ENCODE peak calls at places on chromosome 2, in six cellular contexts. One of them, this sample, is unnamed.

GRCh38 chr2:239462671-239463506 is 62.1 kb upstream of the HDAC4 start:
- DNase-seq in aorta: peak
- DNase-seq in CD8-positive, alpha-beta T cell: no peak
- DNase-seq in tibial artery: no peak
- DNase-seq in IMR-90: no peak
- DNase-seq in foreskin keratinocyte: no peak
- DNase-seq in this sample: no peak

GRCh38 chr2:240789501-240790369 is 30.3 kb downstream of the KIF1A start:
- DNase-seq in foreskin keratinocyte: no peak
- DNase-seq in IMR-90: no peak
- DNase-seq in CD8-positive, alpha-beta T cell: no peak
- DNase-seq in tibial artery: no peak
- DNase-seq in aorta: peak
- DNase-seq in this sample: no peak

GRCh38 chr2:199228887-199229819 is 228.6 kb downstream of the SATB2 start:
- DNase-seq in CD8-positive, alpha-beta T cell: no peak
- DNase-seq in tibial artery: no peak
- DNase-seq in IMR-90: peak
- DNase-seq in aorta: no peak
- DNase-seq in foreskin keratinocyte: peak
- DNase-seq in this sample: no peak

GRCh38 chr2:144678741-144679140 is 158.8 kb upstream of the ZEB2 start:
- DNase-seq in CD8-positive, alpha-beta T cell: no peak
- DNase-seq in tibial artery: no peak
- DNase-seq in IMR-90: no peak
- DNase-seq in aorta: no peak
- DNase-seq in foreskin keratinocyte: no peak
- DNase-seq in this sample: no peak

GRCh38 chr2:40169430-40169829 is 282.5 kb downstream of the SLC8A1 start:
- DNase-seq in tibial artery: no peak
- DNase-seq in aorta: no peak
- DNase-seq in IMR-90: peak
- DNase-seq in foreskin keratinocyte: peak
- DNase-seq in CD8-positive, alpha-beta T cell: no peak
- DNase-seq in this sample: no peak

GRCh38 chr2:218291934-218292699 is at the start of gene TMBIM1:
- DNase-seq in aorta: peak
- DNase-seq in foreskin keratinocyte: no peak
- DNase-seq in tibial artery: peak
- DNase-seq in CD8-positive, alpha-beta T cell: peak
- DNase-seq in IMR-90: peak
- DNase-seq in this sample: peak

GRCh38 chr2:18282026-18282425 is 278.4 kb downstream of the RDH14 start:
- DNase-seq in aorta: no peak
- DNase-seq in IMR-90: no peak
- DNase-seq in foreskin keratinocyte: peak
- DNase-seq in tibial artery: no peak
- DNase-seq in CD8-positive, alpha-beta T cell: no peak
- DNase-seq in this sample: no peak

GRCh38 chr2:106030287-106031268 is 163.5 kb downstream of the UXS1 start:
- DNase-seq in IMR-90: peak
- DNase-seq in CD8-positive, alpha-beta T cell: no peak
- DNase-seq in foreskin keratinocyte: peak
- DNase-seq in aorta: no peak
- DNase-seq in tibial artery: peak
- DNase-seq in this sample: no peak

GRCh38 chr2:214830794-214831346 is 21.4 kb upstream of the BARD1 start:
- DNase-seq in IMR-90: peak
- DNase-seq in foreskin keratinocyte: no peak
- DNase-seq in aorta: no peak
- DNase-seq in CD8-positive, alpha-beta T cell: no peak
- DNase-seq in tibial artery: no peak
- DNase-seq in this sample: no peak

GRCh38 chr2:213187833-213188532 is 36.6 kb upstream of the IKZF2 start:
- DNase-seq in tibial artery: no peak
- DNase-seq in aorta: no peak
- DNase-seq in foreskin keratinocyte: peak
- DNase-seq in CD8-positive, alpha-beta T cell: no peak
- DNase-seq in IMR-90: peak
- DNase-seq in this sample: no peak

GRCh38 chr2:98870516-98871158 is 65.4 kb downstream of the CRACDL start:
- DNase-seq in tibial artery: no peak
- DNase-seq in CD8-positive, alpha-beta T cell: no peak
- DNase-seq in aorta: no peak
- DNase-seq in IMR-90: no peak
- DNase-seq in foreskin keratinocyte: no peak
- DNase-seq in this sample: no peak

GRCh38 chr2:218501665-218502064 is 66.5 kb downstream of the USP37 start:
- DNase-seq in aorta: no peak
- DNase-seq in tibial artery: no peak
- DNase-seq in IMR-90: peak
- DNase-seq in CD8-positive, alpha-beta T cell: no peak
- DNase-seq in foreskin keratinocyte: no peak
- DNase-seq in this sample: no peak

GRCh38 chr2:160168878-160169277 is 31.2 kb downstream of the ITGB6 start:
- DNase-seq in foreskin keratinocyte: no peak
- DNase-seq in tibial artery: no peak
- DNase-seq in CD8-positive, alpha-beta T cell: no peak
- DNase-seq in IMR-90: no peak
- DNase-seq in aorta: no peak
- DNase-seq in this sample: no peak

GRCh38 chr2:46058140-46058539 is 239.1 kb upstream of the EPAS1 start:
- DNase-seq in aorta: no peak
- DNase-seq in CD8-positive, alpha-beta T cell: no peak
- DNase-seq in tibial artery: no peak
- DNase-seq in foreskin keratinocyte: no peak
- DNase-seq in IMR-90: no peak
- DNase-seq in this sample: no peak

GRCh38 chr2:176931588-176932563 is 280.7 kb upstream of the HNRNPA3 start:
- DNase-seq in aorta: no peak
- DNase-seq in CD8-positive, alpha-beta T cell: no peak
- DNase-seq in tibial artery: no peak
- DNase-seq in IMR-90: no peak
- DNase-seq in foreskin keratinocyte: peak
- DNase-seq in this sample: no peak

GRCh38 chr2:71930073-71930681 is 217.5 kb downstream of the CYP26B1 start:
- DNase-seq in IMR-90: no peak
- DNase-seq in foreskin keratinocyte: no peak
- DNase-seq in aorta: no peak
- DNase-seq in CD8-positive, alpha-beta T cell: no peak
- DNase-seq in tibial artery: no peak
- DNase-seq in this sample: no peak

GRCh38 chr2:1727101-1727771 is 17.1 kb downstream of the PXDN start:
- DNase-seq in aorta: peak
- DNase-seq in CD8-positive, alpha-beta T cell: no peak
- DNase-seq in foreskin keratinocyte: no peak
- DNase-seq in IMR-90: peak
- DNase-seq in tibial artery: peak
- DNase-seq in this sample: no peak

GRCh38 chr2:31018280-31018679 is 120.0 kb downstream of the GALNT14 start:
- DNase-seq in aorta: no peak
- DNase-seq in IMR-90: no peak
- DNase-seq in CD8-positive, alpha-beta T cell: no peak
- DNase-seq in foreskin keratinocyte: no peak
- DNase-seq in tibial artery: no peak
- DNase-seq in this sample: no peak

GRCh38 chr2:171318463-171318934 is 115.3 kb downstream of the METTL8 start:
- DNase-seq in aorta: no peak
- DNase-seq in CD8-positive, alpha-beta T cell: no peak
- DNase-seq in tibial artery: no peak
- DNase-seq in IMR-90: peak
- DNase-seq in foreskin keratinocyte: no peak
- DNase-seq in this sample: peak

GRCh38 chr2:38690499-38691420 is 24.8 kb downstream of the GALM start:
- DNase-seq in foreskin keratinocyte: peak
- DNase-seq in CD8-positive, alpha-beta T cell: no peak
- DNase-seq in IMR-90: peak
- DNase-seq in aorta: no peak
- DNase-seq in tibial artery: no peak
- DNase-seq in this sample: no peak

GRCh38 chr2:72681016-72681995 is 144.5 kb downstream of the EXOC6B start:
- DNase-seq in CD8-positive, alpha-beta T cell: no peak
- DNase-seq in tibial artery: no peak
- DNase-seq in foreskin keratinocyte: no peak
- DNase-seq in IMR-90: peak
- DNase-seq in aorta: no peak
- DNase-seq in this sample: no peak

GRCh38 chr2:109438773-109439191 is 175.0 kb downstream of the SEPTIN10 start:
- DNase-seq in aorta: peak
- DNase-seq in CD8-positive, alpha-beta T cell: no peak
- DNase-seq in tibial artery: peak
- DNase-seq in foreskin keratinocyte: no peak
- DNase-seq in IMR-90: peak
- DNase-seq in this sample: no peak

GRCh38 chr2:158191076-158191566 is 89.4 kb downstream of the UPP2 start:
- DNase-seq in aorta: no peak
- DNase-seq in foreskin keratinocyte: no peak
- DNase-seq in IMR-90: no peak
- DNase-seq in CD8-positive, alpha-beta T cell: no peak
- DNase-seq in tibial artery: no peak
- DNase-seq in this sample: no peak

GRCh38 chr2:43407826-43408783 is 181.7 kb upstream of the ZFP36L2 start:
- DNase-seq in aorta: no peak
- DNase-seq in tibial artery: no peak
- DNase-seq in IMR-90: peak
- DNase-seq in foreskin keratinocyte: no peak
- DNase-seq in CD8-positive, alpha-beta T cell: no peak
- DNase-seq in this sample: no peak

GRCh38 chr2:28206786-28207185 is 185.9 kb upstream of the FOSL2 start:
- DNase-seq in IMR-90: no peak
- DNase-seq in foreskin keratinocyte: no peak
- DNase-seq in tibial artery: no peak
- DNase-seq in CD8-positive, alpha-beta T cell: no peak
- DNase-seq in aorta: no peak
- DNase-seq in this sample: no peak

GRCh38 chr2:65227035-65227470 is 578 bp upstream of the ACTR2 start:
- DNase-seq in foreskin keratinocyte: no peak
- DNase-seq in CD8-positive, alpha-beta T cell: no peak
- DNase-seq in IMR-90: no peak
- DNase-seq in aorta: no peak
- DNase-seq in tibial artery: no peak
- DNase-seq in this sample: no peak

GRCh38 chr2:16716944-16717343 is 51.3 kb upstream of the CYRIA start:
- DNase-seq in foreskin keratinocyte: no peak
- DNase-seq in CD8-positive, alpha-beta T cell: no peak
- DNase-seq in tibial artery: peak
- DNase-seq in IMR-90: no peak
- DNase-seq in aorta: peak
- DNase-seq in this sample: no peak
- H3K27ac ChIP-seq in foreskin keratinocyte: no peak
- H3K27ac ChIP-seq in CD8-positive, alpha-beta T cell: no peak
- H3K27ac ChIP-seq in tibial artery: no peak
- H3K27ac ChIP-seq in IMR-90: no peak
- H3K27ac ChIP-seq in aorta: no peak
- H3K27ac ChIP-seq in this sample: no peak

GRCh38 chr2:127066942-127067341 is 40.0 kb downstream of the BIN1 start:
- DNase-seq in aorta: peak
- DNase-seq in CD8-positive, alpha-beta T cell: no peak
- DNase-seq in tibial artery: peak
- DNase-seq in foreskin keratinocyte: no peak
- DNase-seq in IMR-90: peak
- DNase-seq in this sample: no peak

GRCh38 chr2:127063701-127064590 is 43.0 kb downstream of the BIN1 start:
- DNase-seq in tibial artery: no peak
- DNase-seq in CD8-positive, alpha-beta T cell: no peak
- DNase-seq in aorta: no peak
- DNase-seq in IMR-90: no peak
- DNase-seq in foreskin keratinocyte: no peak
- DNase-seq in this sample: no peak

GRCh38 chr2:127065932-127066318 is 41.0 kb downstream of the BIN1 start:
- DNase-seq in tibial artery: no peak
- DNase-seq in foreskin keratinocyte: no peak
- DNase-seq in CD8-positive, alpha-beta T cell: no peak
- DNase-seq in IMR-90: no peak
- DNase-seq in aorta: no peak
- DNase-seq in this sample: no peak

GRCh38 chr2:127064642-127065250 is 42.2 kb downstream of the BIN1 start:
- DNase-seq in foreskin keratinocyte: peak
- DNase-seq in aorta: peak
- DNase-seq in IMR-90: peak
- DNase-seq in tibial artery: peak
- DNase-seq in CD8-positive, alpha-beta T cell: no peak
- DNase-seq in this sample: peak

GRCh38 chr2:127065299-127065931 is 41.5 kb downstream of the BIN1 start:
- DNase-seq in foreskin keratinocyte: no peak
- DNase-seq in aorta: no peak
- DNase-seq in tibial artery: no peak
- DNase-seq in CD8-positive, alpha-beta T cell: no peak
- DNase-seq in IMR-90: no peak
- DNase-seq in this sample: no peak
- H3K27ac ChIP-seq in foreskin keratinocyte: peak
- H3K27ac ChIP-seq in aorta: peak
- H3K27ac ChIP-seq in tibial artery: peak
- H3K27ac ChIP-seq in CD8-positive, alpha-beta T cell: no peak
- H3K27ac ChIP-seq in IMR-90: peak
- H3K27ac ChIP-seq in this sample: peak

DNA sequence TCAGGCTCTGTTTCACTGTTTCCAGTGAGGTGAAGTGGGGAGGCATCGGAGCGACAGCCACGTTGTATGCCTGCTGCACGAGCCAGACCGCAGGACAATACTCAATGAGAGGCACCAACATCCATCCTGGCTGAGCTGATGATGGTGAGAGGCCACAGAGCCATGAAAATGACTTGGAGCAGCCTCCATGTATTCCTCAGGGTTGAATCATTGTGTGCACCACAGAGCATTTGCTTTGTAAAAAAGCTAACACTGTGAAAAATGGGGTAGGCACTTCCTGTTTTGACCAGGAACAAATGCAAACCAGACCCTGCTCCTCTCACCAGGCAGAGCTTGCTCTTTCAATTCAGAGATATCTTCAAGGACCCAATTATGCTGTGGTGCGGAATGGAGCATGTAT is 87.2 kb downstream of the LPIN1 start:
- DNase-seq in foreskin keratinocyte: no peak
- DNase-seq in CD8-positive, alpha-beta T cell: no peak
- DNase-seq in aorta: no peak
- DNase-seq in tibial artery: no peak
- DNase-seq in IMR-90: peak
- DNase-seq in this sample: no peak
- H3K27ac ChIP-seq in foreskin keratinocyte: no peak
- H3K27ac ChIP-seq in CD8-positive, alpha-beta T cell: no peak
- H3K27ac ChIP-seq in aorta: no peak
- H3K27ac ChIP-seq in tibial artery: no peak
- H3K27ac ChIP-seq in IMR-90: peak
- H3K27ac ChIP-seq in this sample: no peak

DNA sequence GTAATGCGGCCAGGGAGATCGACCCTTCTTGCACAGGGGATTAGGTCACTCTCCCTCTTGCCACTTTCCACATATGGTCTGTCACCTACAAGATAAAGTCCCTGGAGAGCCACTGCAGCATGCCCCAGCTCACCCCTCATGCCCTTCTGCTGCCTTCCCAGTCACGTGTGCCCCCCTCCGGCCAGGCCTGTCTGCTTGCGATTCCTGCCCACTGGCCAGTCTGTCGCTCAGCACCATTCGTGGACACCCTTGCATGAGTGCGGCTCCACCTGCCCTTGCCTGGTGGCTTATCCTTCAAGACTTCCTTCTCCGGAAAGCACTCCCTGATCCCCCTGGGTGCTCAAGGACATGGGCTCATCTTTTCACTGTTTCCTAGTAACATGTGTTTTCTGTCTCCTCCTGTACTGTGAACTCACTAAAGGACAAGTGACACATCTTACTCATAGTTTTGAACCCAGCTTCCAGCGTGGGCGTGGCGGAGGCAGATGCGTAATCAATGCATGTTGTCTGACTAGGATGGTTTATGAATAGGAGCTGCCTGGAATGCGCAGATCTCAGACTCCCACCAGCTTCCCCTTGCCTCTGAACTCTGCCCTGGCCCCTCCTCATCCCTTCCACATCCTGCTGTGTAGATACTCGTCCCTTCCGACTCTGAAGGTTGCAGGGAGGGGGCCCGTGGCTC is 7.8 kb upstream of the NT5DC4 start:
- DNase-seq in foreskin keratinocyte: no peak
- DNase-seq in IMR-90: peak
- DNase-seq in aorta: no peak
- DNase-seq in tibial artery: no peak
- DNase-seq in CD8-positive, alpha-beta T cell: no peak
- DNase-seq in this sample: no peak
- H3K27ac ChIP-seq in foreskin keratinocyte: no peak
- H3K27ac ChIP-seq in IMR-90: no peak
- H3K27ac ChIP-seq in aorta: no peak
- H3K27ac ChIP-seq in tibial artery: no peak
- H3K27ac ChIP-seq in CD8-positive, alpha-beta T cell: no peak
- H3K27ac ChIP-seq in this sample: no peak

This sample was measured in substantia nigra.